ENCODE peak calls at places on chromosomes 4 and X, in seven cellular contexts. W, L, C, Y, N, O and E are unnamed samples.

GRCh38 chrX:721354-721753 is 90.8 kb downstream of the SHOX start:
- DNase-seq in W (no peak), L (no peak), C (no peak), Y (no peak), N (no peak), O (no peak), E (no peak)

GRCh38 chrX:74318672-74319071 is 14.7 kb downstream of the ZCCHC13 start:
- DNase-seq in W (no peak), L (no peak), C (no peak), Y (no peak), N (no peak), O (no peak), E (no peak)

GRCh38 chr4:4320951-4321714 is 31.1 kb downstream of the ZBTB49 start:
- DNase-seq in W (no peak), L (no peak), C (no peak), Y (no peak), N (no peak), O (no peak), E (no peak)

GRCh38 chr4:2366252-2367192 is 51.9 kb downstream of the ZFYVE28 start:
- DNase-seq in W (no peak), L (no peak), C (no peak), Y (no peak), N (no peak), O (no peak), E (no peak)

GRCh38 chr4:144463896-144464295 is 182.1 kb upstream of the HHIP start:
- DNase-seq in W (no peak), L (no peak), C (no peak), Y (no peak), N (no peak), O (no peak), E (no peak)

GRCh38 chr4:146591986-146592385 is 46.7 kb upstream of the POU4F2 start:
- DNase-seq in W (no peak), L (no peak), C (no peak), Y (no peak), N (no peak), O (no peak), E (no peak)

GRCh38 chrX:79325263-79325958 is 41.7 kb downstream of the ITM2A start:
- DNase-seq in W (no peak), L (no peak), C (peak; percentile 50), Y (no peak), N (no peak), O (no peak), E (no peak)

GRCh38 chr4:43233321-43233720 is 340.8 kb downstream of the GRXCR1 start:
- DNase-seq in W (no peak), L (no peak), C (no peak), Y (no peak), N (no peak), O (no peak), E (no peak)

GRCh38 chrX:103250977-103251376 is 4.0 kb downstream of the TCEAL8 start:
- DNase-seq in W (no peak), L (no peak), C (no peak), Y (no peak), N (no peak), O (no peak), E (no peak)

GRCh38 chrX:108464604-108465003 is 25.0 kb downstream of the COL4A5 start:
- DNase-seq in W (no peak), L (peak; percentile 45), C (no peak), Y (no peak), N (no peak), O (no peak), E (no peak)

DNA sequence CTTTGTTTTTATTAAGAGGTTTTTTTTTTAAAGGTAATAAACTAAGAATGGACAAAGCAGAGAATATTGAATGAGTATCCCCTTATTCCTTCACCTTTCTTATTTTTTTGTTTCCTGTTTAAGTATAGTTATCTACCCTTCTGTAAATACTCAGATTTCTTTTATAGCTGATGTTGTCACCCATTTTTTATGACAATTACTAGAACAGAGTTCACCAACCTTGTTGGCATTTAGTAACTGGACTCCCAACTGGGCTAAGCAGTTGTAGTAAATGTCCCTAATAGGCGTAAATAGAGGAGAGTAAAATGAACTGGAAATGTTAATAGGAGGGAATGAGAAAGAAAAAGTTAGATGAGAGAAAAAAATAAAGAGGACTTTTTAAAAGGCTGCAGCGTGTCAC is 9.8 kb downstream of the PDLIM5 start:
- DNase-seq in W (no peak), L (no peak), C (no peak), Y (no peak), N (no peak), O (no peak), E (no peak)
- H3K4me3 ChIP-seq in W (no peak overlapping the region), L (no peak overlapping the region), C (no peak overlapping the region), Y (no peak overlapping the region), N (no peak overlapping the region), O (peak overlapping the region; percentile 18), E (no peak overlapping the region)

GRCh38 chr4:123046096-123046495 is 123.7 kb upstream of the NUDT6 start:
- DNase-seq in W (no peak), L (no peak), C (no peak), Y (no peak), N (no peak), O (no peak), E (no peak)
- H3K4me3 ChIP-seq in W (no peak overlapping the region), L (no peak overlapping the region), C (no peak overlapping the region), Y (no peak overlapping the region), N (no peak overlapping the region), O (no peak overlapping the region), E (no peak overlapping the region)

DNA sequence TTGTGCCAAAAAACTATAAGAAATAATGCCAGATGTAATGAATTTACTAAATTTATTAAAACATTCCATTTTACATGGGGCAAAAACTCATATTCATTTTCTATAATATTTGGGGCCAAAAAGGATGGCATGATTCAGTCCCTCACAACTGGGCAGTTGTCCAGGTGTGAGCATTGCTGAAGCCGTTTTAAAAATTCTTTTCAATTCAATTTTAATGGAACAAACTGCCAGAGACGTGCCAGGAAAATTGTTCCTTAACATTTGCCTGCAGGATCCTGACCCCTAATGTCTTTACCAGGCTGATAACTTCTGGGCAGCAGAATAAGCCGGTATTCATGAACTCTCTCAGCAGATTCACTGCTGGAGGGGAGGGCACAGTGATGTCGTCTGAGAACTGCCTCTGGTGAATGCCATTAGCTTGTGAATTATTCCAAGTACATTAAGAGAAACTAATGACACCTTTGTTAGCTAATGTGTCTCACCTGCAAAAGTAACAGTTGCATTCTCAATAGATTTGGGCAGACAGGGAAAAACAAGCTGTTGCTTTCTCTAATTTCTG is 1445.1 kb upstream of the TENM3 start:
- DNase-seq in W (no peak), L (no peak), C (no peak), Y (no peak), N (no peak), O (no peak), E (no peak)
- H3K4me3 ChIP-seq in W (no peak overlapping the region), L (no peak overlapping the region), C (no peak overlapping the region), Y (no peak overlapping the region), N (no peak overlapping the region), O (no peak overlapping the region), E (no peak overlapping the region)

DNA sequence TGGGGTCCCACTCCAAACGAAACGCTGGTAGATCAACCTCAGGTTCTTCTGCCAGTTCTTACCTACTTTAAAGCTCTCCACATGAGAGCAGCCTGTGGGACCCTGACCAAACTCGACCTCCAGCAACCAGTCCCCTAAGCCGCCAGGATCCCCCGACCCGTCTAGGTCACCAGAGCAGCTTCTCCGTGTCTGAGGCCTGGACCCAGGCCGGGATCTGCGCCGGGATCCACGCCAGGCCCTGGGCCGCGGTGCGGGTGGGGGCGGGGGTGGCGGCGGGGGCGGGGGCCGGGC is 1.4 kb downstream of the USP51 start:
- DNase-seq in W (no peak), L (no peak), C (no peak), Y (no peak), N (no peak), O (no peak), E (no peak)
- H3K4me3 ChIP-seq in W (peak overlapping the region; percentile 64), L (peak overlapping the region; percentile 16), C (no peak overlapping the region), Y (peak overlapping the region; percentile 52), N (no peak overlapping the region), O (peak overlapping the region; percentile 67), E (peak overlapping the region; percentile 63)

GRCh38 chr4:8593268-8594096 is 917 bp downstream of the CPZ start:
- DNase-seq in W (no peak), L (no peak), C (no peak), Y (no peak), N (no peak), O (peak; percentile 48), E (no peak)
- H3K4me3 ChIP-seq in W (peak overlapping the region; percentile 29), L (peak overlapping the region; percentile 50), C (no peak overlapping the region), Y (no peak overlapping the region), N (peak overlapping the region; percentile 25), O (no peak overlapping the region), E (peak overlapping the region; percentile 34)

GRCh38 chrX:10725071-10725470 is 104.7 kb upstream of the MID1 start:
- DNase-seq in W (no peak), L (no peak), C (no peak), Y (no peak), N (no peak), O (no peak), E (no peak)
- H3K4me3 ChIP-seq in W (no peak overlapping the region), L (no peak overlapping the region), C (no peak overlapping the region), Y (no peak overlapping the region), N (no peak overlapping the region), O (no peak overlapping the region), E (no peak overlapping the region)

GRCh38 chrX:33721927-33722326 is 410.2 kb downstream of the FAM47A start:
- DNase-seq in W (no peak), L (no peak), C (no peak), Y (no peak), N (no peak), O (no peak), E (no peak)

GRCh38 chrX:33725556-33726232 is 406.4 kb downstream of the FAM47A start:
- DNase-seq in W (no peak), L (peak; percentile 31), C (no peak), Y (no peak), N (peak; percentile 33), O (no peak), E (no peak)

GRCh38 chrX:33726281-33727160 is 405.6 kb downstream of the FAM47A start:
- DNase-seq in W (no peak), L (no peak), C (no peak), Y (peak; percentile 37), N (peak; percentile 24), O (peak; percentile 13), E (no peak)
- H3K4me3 ChIP-seq in W (peak overlapping the region; percentile 37), L (peak overlapping the region; percentile 26), C (no peak overlapping the region), Y (no peak overlapping the region), N (no peak overlapping the region), O (peak overlapping the region; percentile 9), E (peak overlapping the region; percentile 3)

GRCh38 chr4:8591626-8592365 is 769 bp upstream of the CPZ start:
- DNase-seq in W (no peak), L (no peak), C (no peak), Y (no peak), N (no peak), O (peak; percentile 39), E (no peak)
- H3K4me3 ChIP-seq in W (no peak overlapping the region), L (no peak overlapping the region), C (no peak overlapping the region), Y (no peak overlapping the region), N (no peak overlapping the region), O (no peak overlapping the region), E (no peak overlapping the region)